ENCODE peak calls at places on chromosomes 5 and 9, in four cellular contexts. C, E, I and S are unnamed samples.

GRCh38 chr5:65588694-65589093 is 25.6 kb downstream of the PPWD1 start:
- DNase-seq in C (no peak), E (no peak), I (no peak), S (no peak)

GRCh38 chr9:89969156-89969566 is 364.3 kb downstream of the GADD45G start:
- DNase-seq in C (no peak), E (no peak), I (peak; percentile 9), S (peak; percentile 1)

GRCh38 chr9:130984476-130984875 is 24.5 kb upstream of the LAMC3 start:
- DNase-seq in C (no peak), E (no peak), I (no peak), S (no peak)

GRCh38 chr5:115166744-115167393 is 2.8 kb downstream of the TRIM36 start:
- DNase-seq in C (no peak), E (no peak), I (no peak), S (no peak)

GRCh38 chr5:125607018-125607417 is 816.2 kb upstream of the GRAMD2B start:
- DNase-seq in C (no peak), E (no peak), I (no peak), S (peak; percentile 66)

GRCh38 chr9:68947015-68947414 is 66.9 kb downstream of the PRKACG start:
- DNase-seq in C (no peak), E (no peak), I (no peak), S (no peak)

GRCh38 chr9:127555830-127556820 is 56.0 kb upstream of the STXBP1 start:
- DNase-seq in C (peak; percentile 90), E (peak; percentile 80), I (no peak), S (peak; percentile 96)

GRCh38 chr9:125436613-125437443 is 175.2 kb downstream of the GAPVD1 start:
- DNase-seq in C (no peak), E (no peak), I (no peak), S (no peak)

GRCh38 chr9:33190021-33190420 is 22.9 kb upstream of the B4GALT1 start:
- DNase-seq in C (no peak), E (no peak), I (no peak), S (no peak)

GRCh38 chr5:80915716-80916115 is 44.4 kb upstream of the RASGRF2 start:
- DNase-seq in C (no peak), E (no peak), I (no peak), S (peak; percentile 64)

GRCh38 chr9:93209097-93209496 is 25.2 kb downstream of the WNK2 start:
- DNase-seq in C (no peak), E (no peak), I (peak; percentile 49), S (no peak)

GRCh38 chr5:180618830-180619562 is 27.7 kb upstream of the SCGB3A1 start:
- DNase-seq in C (peak; percentile 83), E (no peak), I (no peak), S (peak; percentile 47)

GRCh38 chr9:126587187-126588185 is 26.2 kb upstream of the LMX1B start:
- DNase-seq in C (no peak), E (no peak), I (peak; percentile 68), S (no peak)

GRCh38 chr5:157463621-157464407 is 3.8 kb downstream of the NIPAL4 start:
- DNase-seq in C (peak; percentile 52), E (peak; percentile 50), I (no peak), S (peak; percentile 57)

GRCh38 chr5:111063709-111064322 is 7.7 kb upstream of the TSLP start:
- DNase-seq in C (peak; percentile 36), E (peak; percentile 31), I (peak; percentile 31), S (peak; percentile 30)

GRCh38 chr9:34332370-34332964 is 3.1 kb downstream of the NUDT2 start:
- DNase-seq in C (peak; percentile 67), E (peak; percentile 28), I (peak; percentile 60), S (peak; percentile 55)

GRCh38 chr9:97555164-97555563 is 53.7 kb downstream of the TMOD1 start:
- DNase-seq in C (no peak), E (no peak), I (no peak), S (peak; percentile 13)

GRCh38 chr5:96794757-96795156 is 13.0 kb downstream of the ERAP1 start:
- DNase-seq in C (no peak), E (no peak), I (no peak), S (no peak)

GRCh38 chr5:60372786-60373185 is 327.2 kb downstream of the DEPDC1B start:
- DNase-seq in C (peak; percentile 28), E (no peak), I (peak; percentile 33), S (no peak)

GRCh38 chr5:97501286-97501964 is 318.4 kb upstream of the RIOK2 start:
- DNase-seq in C (no peak), E (no peak), I (no peak), S (peak; percentile 4)

GRCh38 chr5:37723147-37723961 is 116.5 kb downstream of the GDNF start:
- DNase-seq in C (peak; percentile 22), E (peak; percentile 12), I (no peak), S (no peak)

GRCh38 chr5:148937830-148938534 is 111.6 kb downstream of the ADRB2 start:
- DNase-seq in C (no peak), E (no peak), I (no peak), S (no peak)

GRCh38 chr9:137452761-137453642 is 6.1 kb downstream of the NSMF start:
- DNase-seq in C (no peak), E (no peak), I (no peak), S (no peak)

GRCh38 chr5:178577376-178577839 is 12.8 kb downstream of the COL23A1 start:
- DNase-seq in C (no peak), E (no peak), I (no peak), S (no peak)

GRCh38 chr9:134655101-134655500 is 13.5 kb downstream of the COL5A1 start:
- DNase-seq in C (no peak), E (no peak), I (no peak), S (no peak)

GRCh38 chr9:123326662-123327093 is 29.3 kb upstream of the CRB2 start:
- DNase-seq in C (no peak), E (no peak), I (no peak), S (no peak)

GRCh38 chr9:127458921-127459320 is 7.6 kb downstream of the LRSAM1 start:
- DNase-seq in C (no peak), E (no peak), I (no peak), S (no peak)

GRCh38 chr5:157352756-157353340 is 86.9 kb downstream of the CYFIP2 start:
- DNase-seq in C (no peak), E (no peak), I (no peak), S (no peak)

GRCh38 chr5:172775326-172776234 is 4.6 kb upstream of the DUSP1 start:
- DNase-seq in C (peak; percentile 94), E (no peak), I (peak; percentile 95), S (peak; percentile 90)

GRCh38 chr5:1881273-1881586 is 1.5 kb downstream of the IRX4 start:
- DNase-seq in C (peak; percentile 62), E (peak; percentile 75), I (no peak), S (no peak)

GRCh38 chr5:122498163-122498562 is 186.1 kb downstream of the SNCAIP start:
- DNase-seq in C (no peak), E (no peak), I (no peak), S (peak; percentile 32)

GRCh38 chr9:130362691-130363090 is 82.1 kb upstream of the ASS1 start:
- DNase-seq in C (no peak), E (no peak), I (no peak), S (no peak)

GRCh38 chr5:17620627-17621026 is 10.4 kb downstream of the TAF11L12 start:
- DNase-seq in C (no peak), E (no peak), I (no peak), S (no peak)

GRCh38 chr5:126694403-126694802 is 82.5 kb upstream of the LMNB1 start:
- DNase-seq in C (no peak), E (no peak), I (no peak), S (no peak)

GRCh38 chr5:66307647-66308257 is 163.7 kb downstream of the SREK1 start:
- DNase-seq in C (peak; percentile 71), E (peak; percentile 56), I (peak; percentile 61), S (peak; percentile 69)

GRCh38 chr9:35555881-35556280 is 49.2 kb upstream of the TESK1 start:
- DNase-seq in C (no peak), E (no peak), I (no peak), S (no peak)

GRCh38 chr9:127945338-127945737 is 7.7 kb upstream of the DPM2 start:
- DNase-seq in C (no peak), E (no peak), I (no peak), S (no peak)

GRCh38 chr9:29394855-29395254 is 1821.6 kb upstream of the C9orf72 start:
- DNase-seq in C (no peak), E (no peak), I (no peak), S (no peak)

GRCh38 chr5:58787982-58788381 is 205.1 kb downstream of the RAB3C start:
- DNase-seq in C (no peak), E (no peak), I (no peak), S (no peak)

GRCh38 chr9:132003904-132004303 is 75.8 kb downstream of the MED27 start:
- DNase-seq in C (no peak), E (no peak), I (no peak), S (no peak)

DNA sequence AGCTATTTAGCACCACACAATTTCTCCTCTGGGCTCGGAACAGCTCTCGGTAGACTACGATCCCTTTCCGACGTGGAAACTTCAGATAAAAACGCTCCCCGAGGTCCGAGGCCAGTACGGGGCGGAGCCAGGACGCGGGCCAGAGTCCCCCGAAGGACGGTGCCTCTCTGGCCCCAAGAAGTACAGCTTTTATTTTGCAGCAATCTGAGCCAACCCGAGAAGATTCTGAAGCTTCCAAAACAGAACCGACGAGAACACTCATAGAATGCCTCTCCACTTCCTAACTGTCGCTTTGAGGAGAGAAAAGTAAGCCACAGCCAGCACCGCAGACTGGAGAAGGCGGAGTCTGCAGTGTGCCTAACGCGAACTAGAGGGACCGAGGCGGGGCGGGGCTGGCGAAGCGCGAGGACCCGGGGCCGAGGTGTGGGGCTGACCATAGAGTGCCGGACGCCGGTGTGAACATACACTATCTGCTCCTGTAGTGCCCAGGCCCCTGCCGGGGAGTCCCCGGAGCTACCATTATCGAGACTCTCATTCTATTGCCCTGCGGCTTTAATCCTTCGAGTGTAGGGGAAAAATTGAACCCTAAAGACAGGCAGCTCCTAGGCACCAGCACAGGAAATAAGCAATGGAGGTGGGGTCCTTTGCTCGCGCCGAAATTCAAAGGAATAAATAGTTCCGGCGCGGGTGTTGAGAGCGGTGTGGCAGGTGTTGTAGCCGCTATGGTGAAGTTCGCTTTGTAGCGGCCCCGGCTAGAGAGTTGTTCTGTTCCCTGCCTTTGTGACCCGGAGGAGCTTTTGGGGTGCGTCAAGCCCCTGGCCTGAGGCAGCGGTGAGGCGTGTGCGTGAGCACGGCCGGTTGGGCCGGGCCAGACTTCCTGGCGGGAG is at the start of gene SMC2:
- DNase-seq in C (peak; percentile 91), E (peak; percentile 80), I (peak; percentile 83), S (peak; percentile 84)
- TF ChIP-seq POLR2A in C (peak; percentile 77), E (peak; percentile 83), I (peak; percentile 90), S (peak; percentile 81)

DNA sequence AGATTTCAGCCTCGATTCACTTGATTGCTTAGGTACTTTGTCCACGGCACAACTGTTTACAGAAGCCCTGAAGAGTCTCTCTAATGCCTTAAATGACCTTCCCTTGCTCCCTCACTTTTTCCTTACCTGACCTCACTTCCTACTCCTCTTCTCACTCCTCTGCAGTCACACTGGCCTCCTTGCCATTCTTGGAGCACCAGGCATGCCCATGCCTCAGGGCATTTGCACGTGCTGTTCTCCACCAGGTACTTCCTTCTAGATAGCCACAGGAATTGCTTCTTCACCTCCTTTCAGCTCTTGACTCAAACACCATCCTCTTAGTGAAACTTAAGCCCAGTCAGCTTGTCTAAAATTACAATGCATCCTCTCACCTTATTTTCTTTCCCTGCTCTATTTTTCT is 52.4 kb upstream of the TRAF1 start:
- DNase-seq in C (no peak), E (no peak), I (no peak), S (no peak)
- TF ChIP-seq RAD21 in C (no peak), E (no peak), I (no peak), S (no peak)

GRCh38 chr5:6378128-6379023 is at the start of gene MED10:
- DNase-seq in C (peak; percentile 94), E (peak; percentile 82), I (peak; percentile 87), S (peak; percentile 91)
- TF ChIP-seq POLR2A in C (peak; percentile 81), E (peak; percentile 38), I (peak; percentile 83), S (peak; percentile 85)

GRCh38 chr5:73215891-73216610 is 43.1 kb downstream of the TMEM174 start:
- DNase-seq in C (peak; percentile 89), E (peak; percentile 72), I (peak; percentile 49), S (peak; percentile 73)
- TF ChIP-seq RAD21 in C (peak; percentile 60), E (peak; percentile 76), I (peak; percentile 68), S (peak; percentile 65)